ENCODE peak calls at places on chromosomes 13 and 19, in ten cellular contexts. W is A549; X is fibroblast of the aortic adventitia; M is small intestine; V is mucosa of descending colon; J is CD4-positive, alpha-beta memory T cell; I is astrocyte; F is esophagus squamous epithelium; O is lower lobe of right lung; C is heart right ventricle. L is an unnamed sample.
A peak's percentile ranks its signal among the peaks of the same experiment; 100 is the strongest.

GRCh38 chr13:101673360-101674105 is 221.1 kb downstream of the ITGBL1 start:
- DNase-seq in F (no peak), W (no peak), O (no peak), C (no peak), I (no peak), V (no peak), M (no peak), X (no peak), J (no peak), L (no peak)

GRCh38 chr19:10516671-10517286 is 468 bp downstream of the S1PR5 start:
- DNase-seq in J (no peak), X (no peak), I (no peak), V (no peak), C (no peak), O (no peak), F (no peak), W (no peak), M (no peak), L (no peak)

GRCh38 chr19:42421591-42422031 is 5.6 kb downstream of the LIPE start:
- DNase-seq in C (peak; percentile 51), F (no peak), V (no peak), X (peak; percentile 10), O (no peak), M (peak; percentile 58), W (no peak), I (no peak), J (no peak), L (no peak)

GRCh38 chr19:40576181-40576584 is 490 bp upstream of the SHKBP1 start:
- DNase-seq in F (no peak), W (no peak), I (no peak), J (no peak), M (no peak), O (no peak), C (no peak), X (no peak), V (peak; percentile 55), L (no peak)

GRCh38 chr13:72970956-72971355 is 87.8 kb upstream of the KLF5 start:
- DNase-seq in C (no peak), M (peak; percentile 57), O (no peak), F (no peak), I (peak; percentile 68), X (peak; percentile 17), W (no peak), J (no peak), V (no peak), L (no peak)

GRCh38 chr19:19103167-19103566 is 35.1 kb downstream of the TMEM161A start:
- DNase-seq in O (no peak), F (no peak), V (no peak), W (no peak), J (no peak), C (no peak), M (no peak), X (no peak), I (no peak), L (no peak)

GRCh38 chr13:59261928-59262488 is 901.7 kb downstream of the DIAPH3 start:
- DNase-seq in X (peak; percentile 4), W (no peak), O (no peak), F (no peak), I (no peak), C (no peak), V (no peak), J (no peak), M (peak; percentile 40), L (no peak)

GRCh38 chr13:32629313-32629712 is 43.1 kb downstream of the PDS5B start:
- DNase-seq in M (no peak), W (no peak), X (no peak), V (no peak), J (no peak), F (no peak), O (no peak), C (no peak), I (peak; percentile 56), L (no peak)

GRCh38 chr13:84118845-84119409 is 236.7 kb upstream of the SLITRK1 start:
- DNase-seq in W (no peak), X (peak; percentile 10), M (no peak), O (no peak), V (no peak), J (no peak), C (no peak), I (no peak), F (no peak), L (no peak)

GRCh38 chr13:91313581-91313980 is 33.9 kb upstream of the MIR17HG start:
- DNase-seq in M (no peak), V (no peak), I (no peak), F (no peak), W (no peak), C (no peak), X (no peak), J (no peak), O (no peak), L (no peak)

GRCh38 chr13:91314888-91315287 is 32.6 kb upstream of the MIR17HG start:
- DNase-seq in O (no peak), M (no peak), J (no peak), I (no peak), V (no peak), F (no peak), W (no peak), C (no peak), X (no peak), L (no peak)

GRCh38 chr13:91311491-91311890 is 36.0 kb upstream of the MIR17HG start:
- DNase-seq in C (no peak), X (no peak), I (no peak), M (no peak), J (no peak), F (no peak), O (no peak), V (peak; percentile 21), W (no peak), L (peak; percentile 57)

GRCh38 chr13:91313103-91313502 is 34.4 kb upstream of the MIR17HG start:
- DNase-seq in V (no peak), J (peak; percentile 22), I (no peak), M (peak; percentile 19), W (peak; percentile 2), C (no peak), X (peak; percentile 24), O (no peak), F (no peak), L (no peak)

DNA sequence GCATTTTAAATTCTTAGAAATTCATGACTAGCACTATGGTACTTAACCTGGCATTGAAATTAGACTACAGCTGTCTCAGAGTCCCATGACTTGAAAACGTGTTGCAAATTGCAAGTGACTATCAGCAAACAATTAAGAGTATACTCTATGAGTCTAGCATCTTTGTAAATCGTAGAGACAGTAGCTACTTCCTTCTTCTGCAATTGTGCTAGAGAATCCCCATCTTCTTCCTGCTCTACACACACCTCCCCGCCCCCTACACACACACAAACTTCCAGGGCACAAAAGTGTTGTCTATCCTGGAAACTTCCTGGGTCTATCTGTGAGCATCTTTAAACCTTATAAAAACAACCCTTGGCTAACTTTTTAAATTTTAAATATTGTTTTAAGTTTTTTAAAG is 35.2 kb upstream of the MIR17HG start:
- DNase-seq in C (no peak), F (no peak), O (no peak), I (no peak), J (no peak), W (no peak), X (no peak), V (no peak), M (no peak), L (no peak)
- H3K4me3 ChIP-seq in C (no peak overlapping the region), F (no peak overlapping the region), O (no peak overlapping the region), I (no peak overlapping the region), J (no peak overlapping the region), W (no peak overlapping the region), X (no peak overlapping the region), V (no peak overlapping the region), M (no peak overlapping the region), L (no peak overlapping the region)

GRCh38 chr19:45924891-45925447 is 10.4 kb upstream of the NANOS2 start:
- DNase-seq in M (peak; percentile 78), W (no peak), F (no peak), I (no peak), X (no peak), J (no peak), V (no peak), C (no peak), O (no peak), L (no peak)
- H3K4me3 ChIP-seq in M (no peak overlapping the region), W (no peak overlapping the region), F (no peak overlapping the region), I (no peak overlapping the region), X (no peak overlapping the region), J (no peak overlapping the region), V (no peak overlapping the region), C (no peak overlapping the region), O (no peak overlapping the region), L (no peak overlapping the region)

GRCh38 chr19:49423278-49423984 is at the start of gene PTH2:
- DNase-seq in J (no peak), I (no peak), O (no peak), W (no peak), C (no peak), F (no peak), V (no peak), M (no peak), X (no peak), L (no peak)
- H3K4me3 ChIP-seq in J (peak within 1 kb of the TSS; percentile 23), I (no peak within 1 kb of the TSS), O (peak within 1 kb of the TSS; percentile 34), W (peak within 1 kb of the TSS; percentile 38), C (peak within 1 kb of the TSS; percentile 18), F (peak within 1 kb of the TSS; percentile 50), V (no peak within 1 kb of the TSS), M (peak within 1 kb of the TSS; percentile 18), X (peak within 1 kb of the TSS; percentile 6), L (no peak within 1 kb of the TSS)

DNA sequence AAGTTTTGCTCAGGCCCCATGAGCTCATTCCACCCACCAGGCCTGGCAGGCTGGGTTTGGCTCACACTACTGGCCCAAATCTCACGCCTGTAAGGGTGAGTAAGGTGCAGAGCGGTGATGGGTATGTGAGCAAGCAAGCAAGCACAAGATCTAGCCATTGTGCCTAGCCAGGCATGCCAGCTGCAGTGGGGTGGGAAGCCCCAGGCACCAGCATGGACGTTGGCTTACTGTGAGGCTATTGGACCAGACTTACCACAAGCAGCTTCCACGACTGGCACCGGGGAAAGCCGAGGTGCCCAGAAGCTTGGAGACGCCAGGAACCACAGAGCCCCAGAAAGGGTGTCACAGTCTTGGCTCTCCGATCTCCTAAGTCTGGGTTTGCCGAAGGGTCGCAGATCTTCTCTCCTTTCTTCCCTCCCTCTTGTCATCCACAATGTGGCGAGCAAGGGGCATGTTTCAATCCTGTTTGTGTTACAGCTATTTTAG is 2659.4 kb upstream of the PCDH20 start:
- DNase-seq in M (no peak), W (no peak), J (no peak), F (no peak), V (no peak), O (no peak), X (no peak), C (no peak), I (no peak), L (peak; percentile 51)
- H3K4me3 ChIP-seq in M (no peak overlapping the region), W (no peak overlapping the region), J (no peak overlapping the region), F (no peak overlapping the region), V (no peak overlapping the region), O (no peak overlapping the region), X (no peak overlapping the region), C (no peak overlapping the region), I (no peak overlapping the region), L (no peak overlapping the region)

DNA sequence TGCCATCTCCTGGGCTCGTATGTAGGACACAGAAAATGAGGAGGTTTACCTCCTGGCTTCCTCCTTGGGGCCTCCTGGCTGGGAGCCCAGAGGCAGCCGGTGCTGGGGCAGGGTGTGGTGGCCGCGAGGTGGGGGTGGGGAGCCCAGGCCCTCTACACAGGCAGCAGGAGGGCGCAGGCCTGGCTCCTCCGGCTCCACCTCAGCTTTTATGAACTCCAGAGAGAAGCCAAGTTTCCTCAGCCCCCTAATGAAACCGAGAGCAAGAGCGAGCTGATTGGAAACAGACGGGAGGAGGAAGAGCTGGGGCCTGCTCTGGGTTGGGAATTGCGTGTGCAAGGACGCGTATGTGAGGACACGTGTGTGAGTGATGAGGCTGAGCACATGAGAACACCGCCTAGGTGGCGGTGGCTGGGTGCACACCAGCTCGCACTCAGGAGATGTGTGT is 23.1 kb downstream of the LYL1 start:
- DNase-seq in J (no peak), M (peak; percentile 75), C (no peak), F (no peak), X (peak; percentile 84), W (no peak), I (no peak), V (peak; percentile 89), O (peak; percentile 70), L (no peak)
- H3K4me3 ChIP-seq in J (no peak overlapping the region), M (no peak overlapping the region), C (no peak overlapping the region), F (no peak overlapping the region), X (no peak overlapping the region), W (no peak overlapping the region), I (no peak overlapping the region), V (no peak overlapping the region), O (no peak overlapping the region), L (no peak overlapping the region)